ENCODE peak calls at places on chromosome 3, in four cellular contexts. H, D, T and K are unnamed samples. For H4K20me1, the result is how much of the 10 kb centered on the place peaks cover.

GRCh38 chr3:13647314-13648059 is 98.6 kb downstream of the FBLN2 start:
- DNase-seq in H (no peak), D (peak), T (no peak), K (no peak)

GRCh38 chr3:6526321-6526720 is 334.6 kb upstream of the GRM7 start:
- DNase-seq in H (no peak), D (no peak), T (no peak), K (no peak)

GRCh38 chr3:24854748-24855147 is 360.1 kb upstream of the THRB start:
- DNase-seq in H (no peak), D (no peak), T (no peak), K (no peak)

GRCh38 chr3:49469037-49469875 is 811 bp upstream of the DAG1 start:
- DNase-seq in H (no peak), D (peak), T (peak), K (no peak)

GRCh38 chr3:25218362-25218761 is 209.7 kb upstream of the RARB start:
- DNase-seq in H (peak), D (no peak), T (no peak), K (no peak)

GRCh38 chr3:102471001-102471400 is 36.2 kb downstream of the ZPLD1 start:
- DNase-seq in H (no peak), D (no peak), T (peak), K (peak)

GRCh38 chr3:117688583-117688982 is 979.0 kb downstream of the TUSC7 start:
- DNase-seq in H (peak), D (no peak), T (no peak), K (no peak)

GRCh38 chr3:140344601-140345000 is 333.3 kb upstream of the TRIM42 start:
- DNase-seq in H (no peak), D (no peak), T (no peak), K (no peak)

GRCh38 chr3:72639736-72640135 is 208.5 kb downstream of the SHQ1 start:
- DNase-seq in H (no peak), D (no peak), T (no peak), K (no peak)

GRCh38 chr3:72635551-72635950 is 212.7 kb downstream of the SHQ1 start:
- DNase-seq in H (no peak), D (no peak), T (no peak), K (no peak)

GRCh38 chr3:72634128-72634527 is 214.1 kb downstream of the SHQ1 start:
- DNase-seq in H (no peak), D (no peak), T (no peak), K (no peak)

GRCh38 chr3:72633534-72633933 is 214.7 kb downstream of the SHQ1 start:
- DNase-seq in H (no peak), D (no peak), T (no peak), K (no peak)

GRCh38 chr3:72636947-72637647 is 211.1 kb downstream of the SHQ1 start:
- DNase-seq in H (no peak), D (no peak), T (no peak), K (no peak)
- H2AFZ ChIP-seq in H (no peak), D (no peak), T (no peak), K (no peak)

GRCh38 chr3:64029287-64029686 is 6.0 kb upstream of the PSMD6 start:
- DNase-seq in H (no peak), D (no peak), T (no peak), K (peak)

GRCh38 chr3:64031540-64032533 is 8.5 kb upstream of the PSMD6 start:
- DNase-seq in H (no peak), D (no peak), T (no peak), K (no peak)

GRCh38 chr3:64033033-64033432 is 9.7 kb upstream of the PSMD6 start:
- DNase-seq in H (no peak), D (no peak), T (no peak), K (no peak)

GRCh38 chr3:64028754-64029153 is 5.5 kb upstream of the PSMD6 start:
- DNase-seq in H (no peak), D (no peak), T (no peak), K (peak)

DNA sequence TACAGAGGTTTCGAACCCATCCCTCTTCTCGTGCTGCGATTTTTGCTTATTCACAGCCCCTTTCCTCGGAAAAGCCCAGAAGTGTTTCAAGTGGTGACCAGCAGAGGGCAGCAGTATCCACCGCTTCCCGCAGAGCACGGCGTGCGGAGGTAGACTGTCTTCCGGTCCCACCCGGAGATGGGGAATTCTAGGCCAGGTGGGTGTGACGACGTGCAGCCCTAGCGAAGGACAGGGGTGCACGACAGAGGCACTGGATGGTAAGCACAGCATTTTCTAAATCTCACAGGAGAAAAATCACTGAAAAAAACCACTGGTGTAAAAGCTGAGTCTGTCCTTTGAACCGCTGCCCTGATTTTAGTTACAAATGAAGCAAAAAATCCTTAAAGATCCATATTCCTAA is 7.4 kb upstream of the PSMD6 start:
- DNase-seq in H (peak), D (peak), T (peak), K (peak)
- H3K4me3 ChIP-seq in H (peak), D (peak), T (no peak), K (peak)

GRCh38 chr3:186477033-186477432 is 67.1 kb downstream of the CRYGS start:
- DNase-seq in H (no peak), D (no peak), T (no peak), K (no peak)
- H4K20me1 ChIP-seq in H (under half), D (under half), T (under half), K (under half)

GRCh38 chr3:123489400-123490004 is 40.6 kb upstream of the ADCY5 start:
- DNase-seq in H (peak), D (peak), T (peak), K (peak)
- H2AFZ ChIP-seq in H (no peak), D (no peak), T (no peak), K (no peak)

GRCh38 chr3:159765025-159765859 is 223.4 kb upstream of the IL12A start:
- DNase-seq in H (no peak), D (peak), T (no peak), K (no peak)

GRCh38 chr3:159763466-159764210 is 225.0 kb upstream of the IL12A start:
- DNase-seq in H (peak), D (peak), T (peak), K (no peak)

GRCh38 chr3:159766563-159767185 is 222.0 kb upstream of the IL12A start:
- DNase-seq in H (peak), D (peak), T (peak), K (no peak)

GRCh38 chr3:159764211-159765024 is 224.2 kb upstream of the IL12A start:
- DNase-seq in H (no peak), D (peak), T (peak), K (no peak)

DNA sequence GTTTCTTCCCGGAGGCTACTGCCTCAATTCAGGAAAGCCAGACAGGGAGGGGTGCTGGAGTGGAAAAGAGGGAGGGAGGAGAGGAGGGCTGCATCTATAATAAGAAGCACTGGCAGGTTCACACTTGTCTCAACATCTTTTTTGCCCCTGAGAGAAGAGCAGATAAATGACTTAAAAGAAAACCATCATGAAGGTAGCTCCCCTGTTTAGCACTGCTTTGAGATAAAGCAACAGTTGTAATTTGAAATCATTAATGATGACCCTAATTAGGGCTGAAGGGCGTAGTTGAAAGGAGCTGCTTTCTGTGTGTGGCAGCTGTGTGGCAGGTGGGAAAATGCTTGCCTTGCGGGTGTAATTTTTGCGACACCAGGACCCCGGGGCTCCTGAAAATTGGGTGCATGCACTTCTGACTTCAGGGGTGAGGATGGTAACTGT is 222.8 kb upstream of the IL12A start:
- DNase-seq in H (no peak), D (no peak), T (no peak), K (no peak)
- H3K4me3 ChIP-seq in H (no peak), D (peak), T (no peak), K (no peak)

GRCh38 chr3:32896143-32896542 is 55.3 kb upstream of the CCR4 start:
- DNase-seq in H (no peak), D (no peak), T (no peak), K (no peak)

GRCh38 chr3:32897981-32898623 is 53.3 kb upstream of the CCR4 start:
- DNase-seq in H (no peak), D (no peak), T (peak), K (no peak)

GRCh38 chr3:32897202-32897601 is 54.2 kb upstream of the CCR4 start:
- DNase-seq in H (no peak), D (no peak), T (no peak), K (no peak)

GRCh38 chr3:32901005-32901932 is 50.2 kb upstream of the CCR4 start:
- DNase-seq in H (no peak), D (no peak), T (no peak), K (no peak)

DNA sequence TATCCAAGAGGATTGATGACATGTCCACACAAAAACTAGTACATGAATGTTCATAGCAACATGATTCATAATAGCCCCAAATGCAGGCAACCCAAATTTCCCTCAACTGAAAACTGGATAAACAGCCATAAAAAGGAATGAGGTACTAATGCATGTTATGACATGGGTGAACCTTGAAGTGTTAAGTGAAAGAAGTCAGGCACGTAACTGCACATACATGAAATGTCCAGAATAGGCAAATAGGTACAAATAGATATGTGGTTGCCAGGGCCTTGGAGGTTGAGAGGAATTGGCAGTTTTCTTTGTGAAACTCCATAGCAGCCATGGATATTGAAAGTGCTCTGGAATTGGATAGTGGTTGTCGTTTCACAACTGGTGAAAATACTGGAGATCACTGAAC is 52.2 kb upstream of the CCR4 start:
- DNase-seq in H (no peak), D (no peak), T (no peak), K (no peak)
- H4K20me1 ChIP-seq in H (under half), D (under half), T (under half), K (under half)

GRCh38 chr3:63228087-63228486 is 50.0 kb upstream of the SYNPR start:
- DNase-seq in H (no peak), D (no peak), T (no peak), K (no peak)

GRCh38 chr3:63228677-63229076 is 49.4 kb upstream of the SYNPR start:
- DNase-seq in H (peak), D (peak), T (peak), K (peak)

GRCh38 chr3:63232764-63233396 is 45.2 kb upstream of the SYNPR start:
- DNase-seq in H (peak), D (peak), T (no peak), K (peak)

GRCh38 chr3:63230146-63230545 is 48.0 kb upstream of the SYNPR start:
- DNase-seq in H (no peak), D (no peak), T (no peak), K (no peak)

DNA sequence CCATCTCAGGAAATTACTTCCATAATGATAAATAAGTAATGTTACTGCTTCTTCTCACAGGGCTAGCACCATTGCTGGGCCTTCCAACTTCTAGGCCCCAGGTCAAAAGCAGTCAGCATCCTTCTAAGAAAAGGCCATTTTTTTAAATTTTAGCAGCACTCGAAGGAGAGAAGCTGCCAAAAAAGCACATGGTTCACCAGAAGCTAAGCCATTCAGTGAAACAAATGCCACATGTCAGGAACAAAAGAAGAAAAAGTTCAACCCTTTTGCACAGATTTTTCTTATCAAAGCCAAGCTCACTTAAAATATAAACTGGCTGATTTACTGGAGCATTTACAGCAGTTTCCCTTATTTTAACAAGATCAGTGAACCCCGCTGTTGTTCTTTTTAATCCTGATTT is 46.6 kb upstream of the SYNPR start:
- DNase-seq in H (no peak), D (no peak), T (no peak), K (no peak)
- H2AFZ ChIP-seq in H (no peak), D (no peak), T (no peak), K (no peak)

DNA sequence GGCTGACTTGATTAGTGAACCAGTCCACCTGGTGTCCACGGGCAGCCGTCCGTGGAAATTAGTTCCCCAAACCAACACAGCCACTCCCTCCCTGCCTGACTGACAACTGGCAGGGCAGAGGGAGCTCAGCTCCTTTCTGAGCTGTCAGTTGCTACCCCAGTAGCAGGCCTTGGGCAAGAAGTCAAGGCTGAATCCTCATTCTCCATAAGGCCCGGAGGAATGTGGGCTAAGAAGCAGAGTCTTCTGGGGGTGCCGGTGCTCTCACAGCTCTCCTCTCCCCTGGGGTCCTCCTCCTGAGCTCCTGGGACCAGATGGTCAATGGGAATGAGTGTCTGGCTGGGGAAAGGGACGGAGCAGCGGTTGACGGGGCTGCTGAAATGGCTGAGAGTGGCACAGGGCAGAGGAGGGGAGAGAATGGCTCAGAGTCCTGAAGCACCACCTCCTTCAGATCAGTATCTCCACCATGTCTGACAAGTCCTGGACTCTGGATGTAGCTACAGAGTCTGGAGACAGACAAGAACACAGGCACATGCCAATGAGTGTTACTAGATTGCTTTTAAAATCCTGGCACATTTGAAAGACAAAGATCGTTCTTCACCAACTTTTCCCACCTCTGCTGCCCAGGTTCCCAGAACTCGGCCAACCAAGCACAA is 16.9 kb downstream of the AMOTL2 start:
- DNase-seq in H (no peak), D (no peak), T (no peak), K (no peak)
- H3K4me3 ChIP-seq in H (no peak), D (no peak), T (no peak), K (no peak)

GRCh38 chr3:143548449-143548848 is 299.8 kb downstream of the SLC9A9 start:
- DNase-seq in H (no peak), D (no peak), T (no peak), K (no peak)

GRCh38 chr3:143551790-143552189 is 296.5 kb downstream of the SLC9A9 start:
- DNase-seq in H (no peak), D (no peak), T (no peak), K (no peak)

GRCh38 chr3:143552851-143553250 is 295.4 kb downstream of the SLC9A9 start:
- DNase-seq in H (no peak), D (no peak), T (no peak), K (no peak)
- H4K20me1 ChIP-seq in H (under half), D (under half), T (under half), K (under half)